ENCODE peak calls at places on chromosomes 7 and 10, in ten cellular contexts. One of them, this sample, is unnamed.
A peak's percentile ranks its signal among the peaks of the same experiment; 100 is the strongest.

GRCh38 chr7:143355450-143356385 is 6.8 kb downstream of the FAM131B start:
- DNase-seq in psoas muscle: no peak
- DNase-seq in CD4-positive, CD25-positive, alpha-beta regulatory T cell: no peak
- DNase-seq in brain microvascular endothelial cell: no peak
- DNase-seq in ascending aorta: no peak
- DNase-seq in astrocyte: no peak
- DNase-seq in GM06990: no peak
- DNase-seq in pancreas: no peak
- DNase-seq in tibial artery: no peak
- DNase-seq in WERI-Rb-1: no peak
- DNase-seq in this sample: no peak

GRCh38 chr7:154928136-154929005 is 74.6 kb downstream of the PAXIP1 start:
- DNase-seq in psoas muscle: no peak
- DNase-seq in CD4-positive, CD25-positive, alpha-beta regulatory T cell: peak; percentile 97
- DNase-seq in brain microvascular endothelial cell: peak; percentile 60
- DNase-seq in ascending aorta: no peak
- DNase-seq in astrocyte: peak; percentile 72
- DNase-seq in GM06990: peak; percentile 73
- DNase-seq in pancreas: peak; percentile 58
- DNase-seq in tibial artery: no peak
- DNase-seq in WERI-Rb-1: peak; percentile 37
- DNase-seq in this sample: peak; percentile 63

GRCh38 chr7:35975851-35976454 is 175.1 kb downstream of the SEPTIN7 start:
- DNase-seq in psoas muscle: no peak
- DNase-seq in CD4-positive, CD25-positive, alpha-beta regulatory T cell: peak; percentile 82
- DNase-seq in brain microvascular endothelial cell: peak; percentile 79
- DNase-seq in ascending aorta: no peak
- DNase-seq in astrocyte: peak; percentile 42
- DNase-seq in GM06990: no peak
- DNase-seq in pancreas: peak; percentile 65
- DNase-seq in tibial artery: no peak
- DNase-seq in WERI-Rb-1: peak; percentile 62
- DNase-seq in this sample: no peak

GRCh38 chr7:108420482-108420908 is 35.7 kb downstream of the NRCAM start:
- DNase-seq in psoas muscle: no peak
- DNase-seq in CD4-positive, CD25-positive, alpha-beta regulatory T cell: no peak
- DNase-seq in brain microvascular endothelial cell: peak; percentile 22
- DNase-seq in ascending aorta: no peak
- DNase-seq in astrocyte: peak; percentile 77
- DNase-seq in GM06990: peak; percentile 43
- DNase-seq in pancreas: no peak
- DNase-seq in tibial artery: no peak
- DNase-seq in WERI-Rb-1: no peak
- DNase-seq in this sample: no peak

GRCh38 chr10:129467346-129468119 is 492 bp downstream of the MGMT start:
- DNase-seq in psoas muscle: no peak
- DNase-seq in CD4-positive, CD25-positive, alpha-beta regulatory T cell: no peak
- DNase-seq in brain microvascular endothelial cell: no peak
- DNase-seq in ascending aorta: no peak
- DNase-seq in astrocyte: no peak
- DNase-seq in GM06990: no peak
- DNase-seq in pancreas: no peak
- DNase-seq in tibial artery: no peak
- DNase-seq in WERI-Rb-1: peak; percentile 11
- DNase-seq in this sample: no peak

GRCh38 chr7:9200666-9201065 is 767.3 kb downstream of the NXPH1 start:
- DNase-seq in psoas muscle: no peak
- DNase-seq in CD4-positive, CD25-positive, alpha-beta regulatory T cell: no peak
- DNase-seq in brain microvascular endothelial cell: no peak
- DNase-seq in ascending aorta: no peak
- DNase-seq in astrocyte: no peak
- DNase-seq in GM06990: no peak
- DNase-seq in pancreas: no peak
- DNase-seq in tibial artery: no peak
- DNase-seq in WERI-Rb-1: peak; percentile 70
- DNase-seq in this sample: no peak

GRCh38 chr7:82755705-82756551 is 312.4 kb upstream of the CACNA2D1 start:
- DNase-seq in psoas muscle: no peak
- DNase-seq in CD4-positive, CD25-positive, alpha-beta regulatory T cell: no peak
- DNase-seq in brain microvascular endothelial cell: peak; percentile 69
- DNase-seq in ascending aorta: no peak
- DNase-seq in astrocyte: peak; percentile 71
- DNase-seq in GM06990: no peak
- DNase-seq in pancreas: no peak
- DNase-seq in tibial artery: no peak
- DNase-seq in WERI-Rb-1: no peak
- DNase-seq in this sample: no peak

GRCh38 chr10:69568472-69569143 is 4.6 kb downstream of the NEUROG3 start:
- DNase-seq in psoas muscle: no peak
- DNase-seq in CD4-positive, CD25-positive, alpha-beta regulatory T cell: no peak
- DNase-seq in brain microvascular endothelial cell: no peak
- DNase-seq in ascending aorta: no peak
- DNase-seq in astrocyte: no peak
- DNase-seq in GM06990: no peak
- DNase-seq in pancreas: no peak
- DNase-seq in tibial artery: no peak
- DNase-seq in WERI-Rb-1: no peak
- DNase-seq in this sample: no peak

GRCh38 chr10:61000769-61001730 is 57.1 kb upstream of the RHOBTB1 start:
- DNase-seq in psoas muscle: no peak
- DNase-seq in CD4-positive, CD25-positive, alpha-beta regulatory T cell: no peak
- DNase-seq in brain microvascular endothelial cell: no peak
- DNase-seq in ascending aorta: no peak
- DNase-seq in astrocyte: peak; percentile 32
- DNase-seq in GM06990: no peak
- DNase-seq in pancreas: peak; percentile 39
- DNase-seq in tibial artery: no peak
- DNase-seq in WERI-Rb-1: peak; percentile 89
- DNase-seq in this sample: no peak

GRCh38 chr7:16817536-16817935 is 12.7 kb upstream of the AGR2 start:
- DNase-seq in psoas muscle: no peak
- DNase-seq in CD4-positive, CD25-positive, alpha-beta regulatory T cell: no peak
- DNase-seq in brain microvascular endothelial cell: peak; percentile 50
- DNase-seq in ascending aorta: no peak
- DNase-seq in astrocyte: peak; percentile 85
- DNase-seq in GM06990: no peak
- DNase-seq in pancreas: no peak
- DNase-seq in tibial artery: no peak
- DNase-seq in WERI-Rb-1: no peak
- DNase-seq in this sample: no peak

GRCh38 chr7:104341545-104341944 is 13.1 kb downstream of the LHFPL3 start:
- DNase-seq in psoas muscle: no peak
- DNase-seq in CD4-positive, CD25-positive, alpha-beta regulatory T cell: no peak
- DNase-seq in brain microvascular endothelial cell: no peak
- DNase-seq in ascending aorta: no peak
- DNase-seq in astrocyte: no peak
- DNase-seq in GM06990: no peak
- DNase-seq in pancreas: no peak
- DNase-seq in tibial artery: no peak
- DNase-seq in WERI-Rb-1: peak; percentile 72
- DNase-seq in this sample: no peak

GRCh38 chr7:1676550-1677071 is 6.5 kb downstream of the ELFN1 start:
- DNase-seq in psoas muscle: no peak
- DNase-seq in CD4-positive, CD25-positive, alpha-beta regulatory T cell: no peak
- DNase-seq in brain microvascular endothelial cell: no peak
- DNase-seq in ascending aorta: peak; percentile 39
- DNase-seq in astrocyte: no peak
- DNase-seq in GM06990: no peak
- DNase-seq in pancreas: no peak
- DNase-seq in tibial artery: peak; percentile 59
- DNase-seq in WERI-Rb-1: no peak
- DNase-seq in this sample: no peak

GRCh38 chr10:110421512-110422138 is 76.1 kb upstream of the DUSP5 start:
- DNase-seq in psoas muscle: no peak
- DNase-seq in CD4-positive, CD25-positive, alpha-beta regulatory T cell: no peak
- DNase-seq in brain microvascular endothelial cell: no peak
- DNase-seq in ascending aorta: no peak
- DNase-seq in astrocyte: no peak
- DNase-seq in GM06990: no peak
- DNase-seq in pancreas: no peak
- DNase-seq in tibial artery: no peak
- DNase-seq in WERI-Rb-1: no peak
- DNase-seq in this sample: no peak

GRCh38 chr7:107471292-107472070 is 1.6 kb downstream of the GPR22 start:
- DNase-seq in psoas muscle: no peak
- DNase-seq in CD4-positive, CD25-positive, alpha-beta regulatory T cell: no peak
- DNase-seq in brain microvascular endothelial cell: no peak
- DNase-seq in ascending aorta: no peak
- DNase-seq in astrocyte: no peak
- DNase-seq in GM06990: no peak
- DNase-seq in pancreas: no peak
- DNase-seq in tibial artery: no peak
- DNase-seq in WERI-Rb-1: no peak
- DNase-seq in this sample: no peak

GRCh38 chr7:101496017-101496416 is 133.1 kb downstream of the MYL10 start:
- DNase-seq in psoas muscle: no peak
- DNase-seq in CD4-positive, CD25-positive, alpha-beta regulatory T cell: no peak
- DNase-seq in brain microvascular endothelial cell: no peak
- DNase-seq in ascending aorta: no peak
- DNase-seq in astrocyte: no peak
- DNase-seq in GM06990: no peak
- DNase-seq in pancreas: no peak
- DNase-seq in tibial artery: no peak
- DNase-seq in WERI-Rb-1: no peak
- DNase-seq in this sample: no peak

GRCh38 chr7:55457801-55458200 is 92.7 kb downstream of the LANCL2 start:
- DNase-seq in psoas muscle: no peak
- DNase-seq in CD4-positive, CD25-positive, alpha-beta regulatory T cell: no peak
- DNase-seq in brain microvascular endothelial cell: no peak
- DNase-seq in ascending aorta: no peak
- DNase-seq in astrocyte: no peak
- DNase-seq in GM06990: no peak
- DNase-seq in pancreas: no peak
- DNase-seq in tibial artery: no peak
- DNase-seq in WERI-Rb-1: no peak
- DNase-seq in this sample: no peak

GRCh38 chr10:43262043-43262901 is 4.6 kb downstream of the RASGEF1A start:
- DNase-seq in psoas muscle: no peak
- DNase-seq in CD4-positive, CD25-positive, alpha-beta regulatory T cell: no peak
- DNase-seq in brain microvascular endothelial cell: no peak
- DNase-seq in ascending aorta: no peak
- DNase-seq in astrocyte: no peak
- DNase-seq in GM06990: no peak
- DNase-seq in pancreas: no peak
- DNase-seq in tibial artery: no peak
- DNase-seq in WERI-Rb-1: no peak
- DNase-seq in this sample: peak; percentile 54
- H3K36me3 ChIP-seq in psoas muscle: no peaks in the 10 kb centered on the region
- H3K36me3 ChIP-seq in CD4-positive, CD25-positive, alpha-beta regulatory T cell: no peaks in the 10 kb centered on the region
- H3K36me3 ChIP-seq in brain microvascular endothelial cell: no peaks in the 10 kb centered on the region
- H3K36me3 ChIP-seq in ascending aorta: no peaks in the 10 kb centered on the region
- H3K36me3 ChIP-seq in astrocyte: no peaks in the 10 kb centered on the region
- H3K36me3 ChIP-seq in GM06990: no peaks in the 10 kb centered on the region
- H3K36me3 ChIP-seq in pancreas: no peaks in the 10 kb centered on the region
- H3K36me3 ChIP-seq in tibial artery: no peaks in the 10 kb centered on the region
- H3K36me3 ChIP-seq in WERI-Rb-1: no peaks in the 10 kb centered on the region
- H3K36me3 ChIP-seq in this sample: no peaks in the 10 kb centered on the region

GRCh38 chr10:95263864-95264226 is 27.0 kb downstream of the PDLIM1 start:
- DNase-seq in psoas muscle: no peak
- DNase-seq in CD4-positive, CD25-positive, alpha-beta regulatory T cell: no peak
- DNase-seq in brain microvascular endothelial cell: no peak
- DNase-seq in ascending aorta: no peak
- DNase-seq in astrocyte: no peak
- DNase-seq in GM06990: no peak
- DNase-seq in pancreas: no peak
- DNase-seq in tibial artery: no peak
- DNase-seq in WERI-Rb-1: no peak
- DNase-seq in this sample: peak; percentile 53
- H3K36me3 ChIP-seq in psoas muscle: no peaks in the 10 kb centered on the region
- H3K36me3 ChIP-seq in CD4-positive, CD25-positive, alpha-beta regulatory T cell: no peaks in the 10 kb centered on the region
- H3K36me3 ChIP-seq in brain microvascular endothelial cell: peaks cover 14% of the 10 kb centered on the region
- H3K36me3 ChIP-seq in ascending aorta: peaks cover 42% of the 10 kb centered on the region
- H3K36me3 ChIP-seq in astrocyte: peaks cover 3% of the 10 kb centered on the region
- H3K36me3 ChIP-seq in GM06990: peaks cover 41% of the 10 kb centered on the region
- H3K36me3 ChIP-seq in pancreas: peaks cover 3% of the 10 kb centered on the region
- H3K36me3 ChIP-seq in tibial artery: peaks cover 40% of the 10 kb centered on the region
- H3K36me3 ChIP-seq in WERI-Rb-1: peaks cover 74% of the 10 kb centered on the region
- H3K36me3 ChIP-seq in this sample: peaks cover 43% of the 10 kb centered on the region

GRCh38 chr10:20811131-20811530 is 86.0 kb downstream of the NEBL start:
- DNase-seq in psoas muscle: no peak
- DNase-seq in CD4-positive, CD25-positive, alpha-beta regulatory T cell: no peak
- DNase-seq in brain microvascular endothelial cell: peak; percentile 3
- DNase-seq in ascending aorta: no peak
- DNase-seq in astrocyte: no peak
- DNase-seq in GM06990: no peak
- DNase-seq in pancreas: no peak
- DNase-seq in tibial artery: no peak
- DNase-seq in WERI-Rb-1: no peak
- DNase-seq in this sample: no peak
- H3K36me3 ChIP-seq in psoas muscle: no peaks in the 10 kb centered on the region
- H3K36me3 ChIP-seq in CD4-positive, CD25-positive, alpha-beta regulatory T cell: no peaks in the 10 kb centered on the region
- H3K36me3 ChIP-seq in brain microvascular endothelial cell: no peaks in the 10 kb centered on the region
- H3K36me3 ChIP-seq in ascending aorta: no peaks in the 10 kb centered on the region
- H3K36me3 ChIP-seq in astrocyte: no peaks in the 10 kb centered on the region
- H3K36me3 ChIP-seq in GM06990: no peaks in the 10 kb centered on the region
- H3K36me3 ChIP-seq in pancreas: no peaks in the 10 kb centered on the region
- H3K36me3 ChIP-seq in tibial artery: no peaks in the 10 kb centered on the region
- H3K36me3 ChIP-seq in WERI-Rb-1: no peaks in the 10 kb centered on the region
- H3K36me3 ChIP-seq in this sample: peaks cover 42% of the 10 kb centered on the region

DNA sequence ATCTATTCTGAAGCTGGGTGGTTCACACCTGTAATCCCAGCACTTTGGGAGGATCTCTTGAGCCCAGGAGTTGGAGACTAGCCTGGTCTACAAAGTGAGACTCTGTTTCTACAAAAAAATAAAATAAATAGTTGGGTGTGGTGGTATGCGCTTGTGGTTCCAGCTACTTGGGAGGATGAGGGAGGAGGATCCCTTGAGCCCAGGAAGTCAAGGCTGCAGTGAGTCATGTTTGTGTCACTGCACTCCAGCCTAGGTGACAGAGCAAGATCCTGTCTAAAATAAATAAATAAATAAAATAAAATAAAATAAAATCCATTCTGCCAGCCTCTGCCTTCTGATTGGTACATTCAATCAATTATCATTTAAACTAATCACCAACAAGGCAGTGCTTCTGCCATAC is 17.5 kb downstream of the ZNF33A start:
- DNase-seq in psoas muscle: no peak
- DNase-seq in CD4-positive, CD25-positive, alpha-beta regulatory T cell: peak; percentile 32
- DNase-seq in brain microvascular endothelial cell: no peak
- DNase-seq in ascending aorta: no peak
- DNase-seq in astrocyte: no peak
- DNase-seq in GM06990: no peak
- DNase-seq in pancreas: no peak
- DNase-seq in tibial artery: no peak
- DNase-seq in WERI-Rb-1: no peak
- DNase-seq in this sample: no peak
- H3K36me3 ChIP-seq in psoas muscle: peaks cover 2% of the 10 kb centered on the region
- H3K36me3 ChIP-seq in CD4-positive, CD25-positive, alpha-beta regulatory T cell: peaks cover 87% of the 10 kb centered on the region
- H3K36me3 ChIP-seq in brain microvascular endothelial cell: peaks cover 5% of the 10 kb centered on the region
- H3K36me3 ChIP-seq in ascending aorta: peaks cover 78% of the 10 kb centered on the region
- H3K36me3 ChIP-seq in astrocyte: peaks cover 3% of the 10 kb centered on the region
- H3K36me3 ChIP-seq in GM06990: peaks cover 6% of the 10 kb centered on the region
- H3K36me3 ChIP-seq in pancreas: peaks cover 11% of the 10 kb centered on the region
- H3K36me3 ChIP-seq in tibial artery: peaks cover 68% of the 10 kb centered on the region
- H3K36me3 ChIP-seq in WERI-Rb-1: peaks cover 52% of the 10 kb centered on the region
- H3K36me3 ChIP-seq in this sample: peaks cover 55% of the 10 kb centered on the region

GRCh38 chr10:49520122-49520775 is 18.7 kb downstream of the ERCC6 start:
- DNase-seq in psoas muscle: no peak
- DNase-seq in CD4-positive, CD25-positive, alpha-beta regulatory T cell: no peak
- DNase-seq in brain microvascular endothelial cell: no peak
- DNase-seq in ascending aorta: no peak
- DNase-seq in astrocyte: no peak
- DNase-seq in GM06990: no peak
- DNase-seq in pancreas: no peak
- DNase-seq in tibial artery: no peak
- DNase-seq in WERI-Rb-1: no peak
- DNase-seq in this sample: no peak
- H3K36me3 ChIP-seq in psoas muscle: no peaks in the 10 kb centered on the region
- H3K36me3 ChIP-seq in CD4-positive, CD25-positive, alpha-beta regulatory T cell: peaks cover 75% of the 10 kb centered on the region
- H3K36me3 ChIP-seq in brain microvascular endothelial cell: peaks cover 67% of the 10 kb centered on the region
- H3K36me3 ChIP-seq in ascending aorta: peaks cover 38% of the 10 kb centered on the region
- H3K36me3 ChIP-seq in astrocyte: peaks cover 32% of the 10 kb centered on the region
- H3K36me3 ChIP-seq in GM06990: peaks cover 20% of the 10 kb centered on the region
- H3K36me3 ChIP-seq in pancreas: peaks cover 4% of the 10 kb centered on the region
- H3K36me3 ChIP-seq in tibial artery: peaks cover 45% of the 10 kb centered on the region
- H3K36me3 ChIP-seq in WERI-Rb-1: no peaks in the 10 kb centered on the region
- H3K36me3 ChIP-seq in this sample: peaks cover 26% of the 10 kb centered on the region

This sample was measured in right atrium auricular region.